ENCODE peak calls at places on chromosomes 16 and 17, in seven cellular contexts. Z is germinal center; V is GOT3; Y is GM12865; D is dermis blood vessel endothelial cell; R is central memory CD4-positive, alpha-beta T cell; G is psoas muscle. N is an unnamed sample.
A peak's percentile ranks its signal among the peaks of the same experiment; 100 is the strongest.

GRCh38 chr16:50910698-50911025 is 168.8 kb downstream of the CYLD start:
- DNase-seq in Z (no peak), V (no peak), Y (no peak), D (no peak), R (no peak), G (no peak), N (no peak)

GRCh38 chr17:58560511-58560910 is 46.1 kb upstream of the MTMR4 start:
- DNase-seq in Z (no peak), V (no peak), Y (no peak), D (no peak), R (no peak), G (no peak), N (no peak)

GRCh38 chr17:29956225-29956624 is 14.8 kb downstream of the EFCAB5 start:
- DNase-seq in Z (no peak), V (no peak), Y (no peak), D (no peak), R (no peak), G (no peak), N (no peak)

GRCh38 chr16:12529582-12529981 is 274.1 kb downstream of the CPPED1 start:
- DNase-seq in Z (no peak), V (no peak), Y (no peak), D (no peak), R (no peak), G (no peak), N (no peak)

GRCh38 chr16:69917739-69918138 is 33.4 kb upstream of the CLEC18A start:
- DNase-seq in Z (no peak), V (no peak), Y (no peak), D (peak; percentile 79), R (no peak), G (peak; percentile 78), N (peak; percentile 49)

GRCh38 chr16:6643083-6643686 is 689.5 kb upstream of the RBFOX1 start:
- DNase-seq in Z (peak; percentile 8), V (no peak), Y (peak; percentile 50), D (peak; percentile 71), R (peak; percentile 3), G (no peak), N (peak; percentile 4)

GRCh38 chr17:70646673-70647072 is 477.3 kb downstream of the KCNJ2 start:
- DNase-seq in Z (no peak), V (no peak), Y (no peak), D (no peak), R (no peak), G (no peak), N (no peak)

GRCh38 chr17:53032861-53033271 is 789.9 kb upstream of the KIF2B start:
- DNase-seq in Z (no peak), V (no peak), Y (peak; percentile 0), D (peak; percentile 90), R (no peak), G (no peak), N (no peak)

GRCh38 chr17:3641717-3642486 is 5.3 kb downstream of the CTNS start:
- DNase-seq in Z (no peak), V (no peak), Y (no peak), D (no peak), R (no peak), G (no peak), N (no peak)

GRCh38 chr17:1259910-1260389 is 10.3 kb upstream of the BHLHA9 start:
- DNase-seq in Z (no peak), V (no peak), Y (no peak), D (no peak), R (no peak), G (no peak), N (peak; percentile 38)

GRCh38 chr16:56964243-56965148 is 2.7 kb downstream of the CETP start:
- DNase-seq in Z (peak; percentile 89), V (no peak), Y (peak; percentile 95), D (peak; percentile 90), R (peak; percentile 88), G (peak; percentile 90), N (peak; percentile 56)